ENCODE peak calls at places on chromosomes 2 and 18, in six cellular contexts. E, O, U, N, W and F are unnamed samples.
A peak's percentile ranks its signal among the peaks of the same experiment; 100 is the strongest.

GRCh38 chr2:26609839-26610277 is 31.3 kb downstream of the CIB4 start:
- DNase-seq in E (no peak), O (peak; percentile 45), U (no peak), N (no peak), W (peak; percentile 23), F (peak; percentile 67)

GRCh38 chr2:108571262-108571661 is 37.0 kb downstream of the LIMS1 start:
- DNase-seq in E (no peak), O (no peak), U (no peak), N (no peak), W (no peak), F (no peak)

GRCh38 chr2:105812180-105813044 is 67.7 kb downstream of the NCK2 start:
- DNase-seq in E (no peak), O (peak; percentile 45), U (peak; percentile 41), N (no peak), W (no peak), F (no peak)

GRCh38 chr2:63846487-63846886 is 4.8 kb downstream of the UGP2 start:
- DNase-seq in E (no peak), O (no peak), U (no peak), N (no peak), W (no peak), F (no peak)

GRCh38 chr2:218003265-218003950 is 613 bp upstream of the TNS1 start:
- DNase-seq in E (no peak), O (peak; percentile 63), U (no peak), N (no peak), W (peak; percentile 52), F (no peak)

GRCh38 chr2:177332041-177332991 is 60.3 kb upstream of the AGPS start:
- DNase-seq in E (no peak), O (peak; percentile 40), U (peak; percentile 64), N (peak; percentile 32), W (peak; percentile 81), F (peak; percentile 47)

GRCh38 chr2:65477590-65477989 is 45.2 kb upstream of the SPRED2 start:
- DNase-seq in E (no peak), O (no peak), U (no peak), N (no peak), W (no peak), F (no peak)

GRCh38 chr2:120433816-120434290 is 87.9 kb downstream of the INHBB start:
- DNase-seq in E (no peak), O (no peak), U (no peak), N (no peak), W (no peak), F (no peak)

GRCh38 chr2:105652014-105652796 is 92.5 kb upstream of the NCK2 start:
- DNase-seq in E (no peak), O (no peak), U (no peak), N (no peak), W (no peak), F (peak; percentile 49)

GRCh38 chr2:84494070-84494469 is 22.2 kb upstream of the DNAH6 start:
- DNase-seq in E (no peak), O (no peak), U (no peak), N (no peak), W (no peak), F (no peak)

DNA sequence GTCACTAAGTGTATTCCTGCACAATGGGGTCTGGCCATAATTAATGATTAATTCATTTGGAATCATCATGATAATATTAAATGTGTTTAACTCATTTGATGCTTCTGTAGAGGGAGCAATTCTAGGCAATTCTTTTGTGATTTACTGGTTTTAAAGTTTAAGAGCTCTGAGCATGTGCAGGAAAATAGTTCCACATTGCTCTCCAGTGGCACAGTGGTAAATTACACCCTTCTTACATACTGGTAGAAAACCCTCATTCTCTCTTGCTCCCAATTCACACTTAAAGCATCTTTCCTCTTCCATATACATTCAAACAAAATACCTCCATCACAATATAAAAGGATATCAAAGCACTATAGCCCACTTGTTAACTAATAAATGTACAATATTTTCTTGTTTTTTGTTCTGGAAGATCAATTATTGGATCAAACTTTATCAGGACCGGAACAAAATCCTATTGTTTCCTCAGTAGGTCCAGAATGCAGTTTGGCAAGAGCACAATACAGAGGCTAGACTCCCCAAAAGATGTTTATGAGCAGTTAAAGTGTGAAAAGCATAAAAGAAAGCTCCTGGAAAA is 844.3 kb downstream of the MBD2 start:
- DNase-seq in E (no peak), O (no peak), U (peak; percentile 2), N (peak; percentile 3), W (peak; percentile 52), F (no peak)
- TF ChIP-seq CTCF in E (peak; percentile 47), O (peak; percentile 30), U (peak; percentile 1), N (peak; percentile 42), W (peak; percentile 35), F (no peak)

GRCh38 chr18:13219012-13219396 is 444 bp downstream of the LDLRAD4 start:
- DNase-seq in E (no peak), O (no peak), U (no peak), N (no peak), W (no peak), F (no peak)
- H3K4me3 ChIP-seq in E (peak overlapping the region; percentile 68), O (no peak overlapping the region), U (no peak overlapping the region), N (peak overlapping the region; percentile 71), W (no peak overlapping the region), F (peak overlapping the region; percentile 71)

DNA sequence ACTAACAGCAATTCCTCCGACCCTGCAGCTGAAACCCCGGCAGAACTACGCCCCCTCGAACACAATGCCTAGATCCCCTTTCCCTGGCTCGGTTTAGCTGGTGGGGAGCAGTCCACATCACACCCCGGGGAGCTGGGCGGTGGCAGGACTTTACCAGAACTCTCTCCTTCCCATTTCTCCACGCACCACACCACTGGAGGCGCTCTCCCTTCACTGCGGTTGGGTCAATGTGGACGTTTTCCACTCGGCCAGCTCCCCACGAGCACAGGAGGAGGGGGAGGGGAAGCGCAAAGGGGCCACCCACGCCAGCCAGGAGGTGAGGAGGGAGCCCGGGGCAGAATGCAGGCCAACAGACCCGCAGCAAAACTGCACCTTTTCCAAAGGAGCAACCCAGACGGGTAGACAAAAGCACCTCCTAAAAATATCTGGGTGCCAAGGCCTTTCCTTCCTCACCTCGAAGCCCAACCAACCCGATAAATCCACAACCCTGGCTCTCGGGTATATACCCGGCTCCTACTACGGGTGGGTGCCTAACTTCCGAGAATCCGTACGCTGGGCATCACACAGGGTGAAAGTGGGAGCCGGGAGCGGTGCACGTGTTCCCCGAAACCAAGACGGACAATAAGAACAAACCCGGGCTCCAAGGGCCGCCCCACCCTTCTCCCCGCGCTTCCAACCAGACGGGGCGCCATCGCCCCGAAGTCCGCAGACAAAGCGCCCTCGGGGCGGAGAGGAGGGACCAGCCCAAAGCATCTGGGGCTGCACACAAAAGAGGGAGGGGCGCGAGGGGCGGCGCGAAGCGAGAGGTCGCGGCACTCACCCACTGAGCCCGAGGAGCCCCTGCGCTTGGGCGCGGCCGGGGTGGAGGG is 1.1 kb downstream of the RTN4 start:
- DNase-seq in E (peak; percentile 91), O (peak; percentile 89), U (peak; percentile 79), N (peak; percentile 80), W (peak; percentile 90), F (peak; percentile 92)
- TF ChIP-seq POLR2A in E (peak; percentile 63), O (peak; percentile 12), U (peak; percentile 74), N (peak; percentile 35), W (peak; percentile 12), F (no peak)

DNA sequence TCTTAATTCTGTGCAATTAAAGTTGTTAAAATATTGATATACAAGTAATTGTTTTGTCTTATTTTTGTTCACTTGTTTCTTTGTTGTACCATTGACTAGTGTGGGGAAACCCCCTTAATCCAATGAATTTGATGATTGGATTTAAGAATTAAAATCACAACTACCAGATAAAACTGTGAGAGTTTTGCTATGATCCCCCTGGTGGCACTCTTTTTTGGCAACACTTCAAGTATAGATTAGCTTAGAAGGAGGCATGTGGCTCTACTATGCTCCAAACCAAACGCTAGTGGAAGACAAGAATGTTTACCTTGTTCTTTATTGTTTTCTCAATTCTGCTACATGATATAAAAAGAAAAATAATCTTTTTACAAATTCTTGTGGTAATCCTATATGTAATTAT is 477.8 kb upstream of the ETAA1 start:
- DNase-seq in E (no peak), O (no peak), U (no peak), N (no peak), W (no peak), F (no peak)
- TF ChIP-seq CTCF in E (no peak), O (no peak), U (no peak), N (no peak), W (no peak), F (no peak)